ENCODE peak calls at places on chromosomes 6 and 20, in four cellular contexts. O is GM12878, M is K562, C is HL-60. X is an unnamed sample.

GRCh38 chr6:52534363-52534762 is 42.5 kb downstream of the TRAM2 start:
- DNase-seq in O (no peak), M (no peak), C (no peak), X (no peak)

GRCh38 chr6:17237246-17237645 is 43.9 kb upstream of the RBM24 start:
- DNase-seq in O (no peak), M (no peak), C (no peak), X (no peak)

GRCh38 chr20:48921883-48922867 is 664 bp downstream of the ARFGEF2 start:
- DNase-seq in O (no peak), M (no peak), C (peak), X (no peak)

GRCh38 chr6:27882624-27883023 is 29.6 kb downstream of the OR2B2 start:
- DNase-seq in O (no peak), M (no peak), C (no peak), X (no peak)

GRCh38 chr6:47126647-47127339 is 84.7 kb upstream of the ADGRF1 start:
- DNase-seq in O (no peak), M (peak), C (no peak), X (no peak)

GRCh38 chr6:168546173-168546572 is 105.2 kb downstream of the SMOC2 start:
- DNase-seq in O (no peak), M (no peak), C (no peak), X (no peak)

GRCh38 chr20:8151371-8151770 is 19.3 kb downstream of the PLCB1 start:
- DNase-seq in O (no peak), M (no peak), C (no peak), X (no peak)

GRCh38 chr6:110400208-110400607 is 15.2 kb downstream of the DDO start:
- DNase-seq in O (no peak), M (no peak), C (no peak), X (no peak)

GRCh38 chr6:24721461-24722215 is 2.7 kb upstream of the C6orf62 start:
- DNase-seq in O (no peak), M (no peak), C (no peak), X (no peak)

GRCh38 chr6:158819977-158820632 is 937 bp upstream of the EZR start:
- DNase-seq in O (no peak), M (peak), C (no peak), X (no peak)

GRCh38 chr6:157253017-157253416 is 70.3 kb downstream of the TMEM242 start:
- DNase-seq in O (no peak), M (no peak), C (no peak), X (no peak)

GRCh38 chr20:37897008-37897548 is 5.8 kb upstream of the VSTM2L start:
- DNase-seq in O (no peak), M (peak), C (no peak), X (no peak)

GRCh38 chr6:129865013-129865412 is 3.9 kb upstream of the TMEM244 start:
- DNase-seq in O (no peak), M (peak), C (no peak), X (no peak)

GRCh38 chr6:129863664-129864063 is 2.5 kb upstream of the TMEM244 start:
- DNase-seq in O (no peak), M (no peak), C (no peak), X (no peak)

GRCh38 chr6:129866256-129866655 is 5.1 kb upstream of the TMEM244 start:
- DNase-seq in O (no peak), M (no peak), C (no peak), X (no peak)

GRCh38 chr6:129871220-129871619 is 10.1 kb upstream of the TMEM244 start:
- DNase-seq in O (no peak), M (no peak), C (no peak), X (no peak)

GRCh38 chr6:129866688-129867087 is 5.6 kb upstream of the TMEM244 start:
- DNase-seq in O (no peak), M (no peak), C (no peak), X (no peak)
- TF ChIP-seq POLR2AphosphoS5 in O (no peak), M (no peak), C (no peak), X (no peak)

DNA sequence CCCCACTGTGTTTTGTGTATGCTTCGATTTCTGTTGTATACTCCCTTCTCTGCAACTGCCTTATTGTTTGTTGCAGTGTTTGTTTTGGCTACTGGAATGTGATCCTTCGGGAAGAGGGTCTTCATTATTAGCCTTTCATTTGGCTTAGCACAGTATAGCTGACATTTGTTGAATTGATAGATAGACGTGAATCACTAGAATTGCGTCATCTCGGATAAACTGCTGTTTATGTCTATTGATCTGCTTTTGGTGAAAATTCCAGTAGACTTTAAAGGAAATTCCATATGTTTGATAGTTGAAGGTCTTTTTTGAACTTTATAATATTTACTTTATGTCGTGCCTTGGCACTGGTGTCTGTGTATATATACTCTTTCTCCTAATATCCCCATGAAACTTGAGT is 189.9 kb upstream of the EYA4 start:
- DNase-seq in O (no peak), M (no peak), C (no peak), X (no peak)
- TF ChIP-seq SPI1 in O (no peak), M (no peak), C (no peak), X (no peak)

DNA sequence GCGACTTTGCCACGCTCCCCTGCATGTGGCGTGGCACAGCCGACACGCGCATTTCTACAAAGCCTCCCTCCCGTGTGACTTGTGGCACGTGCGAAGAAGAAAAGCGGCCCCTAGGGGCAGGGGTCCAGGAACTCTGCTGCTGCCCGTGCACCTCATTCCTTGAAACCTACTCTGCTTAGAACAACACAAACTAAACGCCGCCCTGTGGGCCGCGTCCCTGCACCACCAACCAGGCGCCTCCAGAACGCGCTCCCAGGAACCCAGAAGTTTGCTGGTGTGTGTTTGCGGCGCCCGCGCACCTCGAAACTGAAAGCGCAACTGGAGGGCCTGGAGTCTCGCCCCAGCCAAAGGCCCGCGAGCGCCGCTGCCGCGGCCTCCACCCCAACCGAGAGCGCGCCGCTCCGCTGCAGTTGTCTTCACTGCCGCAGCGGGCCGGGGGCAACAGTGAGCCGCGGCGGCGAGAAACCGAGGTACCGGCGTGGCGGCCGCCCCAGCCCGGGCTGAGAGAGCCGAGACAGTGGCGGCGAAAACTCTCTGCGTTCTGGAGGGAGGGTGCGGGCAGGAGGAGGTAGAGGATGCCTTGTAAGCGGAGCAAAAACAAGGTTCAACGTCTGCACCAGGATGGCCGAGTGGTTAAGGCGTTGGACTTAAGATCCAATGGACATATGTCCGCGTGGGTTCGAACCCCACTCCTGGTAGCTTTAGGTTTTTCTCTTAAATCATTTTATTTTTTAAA is 65.8 kb downstream of the STX11 start:
- DNase-seq in O (peak), M (peak), C (peak), X (peak)
- TF ChIP-seq POLR2AphosphoS5 in O (peak), M (no peak), C (peak), X (peak)

GRCh38 chr6:92408350-92408749 is 1011.0 kb downstream of the EPHA7 start:
- DNase-seq in O (no peak), M (no peak), C (no peak), X (no peak)
- TF ChIP-seq SPI1 in O (no peak), M (no peak), C (no peak), X (no peak)

GRCh38 chr6:56223995-56224394 is 23.4 kb downstream of the COL21A1 start:
- DNase-seq in O (no peak), M (no peak), C (no peak), X (no peak)
- TF ChIP-seq POLR2AphosphoS5 in O (no peak), M (no peak), C (no peak), X (no peak)

GRCh38 chr20:44856442-44856841 is 29.1 kb upstream of the YWHAB start:
- DNase-seq in O (no peak), M (no peak), C (no peak), X (no peak)
- TF ChIP-seq SPI1 in O (no peak), M (no peak), C (no peak), X (no peak)

GRCh38 chr6:111591901-111592461 is 13.7 kb downstream of the TRAF3IP2 start:
- DNase-seq in O (no peak), M (no peak), C (no peak), X (no peak)

GRCh38 chr6:111593516-111593824 is 12.2 kb downstream of the TRAF3IP2 start:
- DNase-seq in O (no peak), M (no peak), C (no peak), X (no peak)

GRCh38 chr6:111590209-111590955 is 15.3 kb downstream of the TRAF3IP2 start:
- DNase-seq in O (no peak), M (no peak), C (no peak), X (no peak)

GRCh38 chr6:111592726-111593515 is 12.8 kb downstream of the TRAF3IP2 start:
- DNase-seq in O (no peak), M (no peak), C (no peak), X (no peak)

GRCh38 chr6:111591370-111591900 is 14.2 kb downstream of the TRAF3IP2 start:
- DNase-seq in O (no peak), M (peak), C (peak), X (no peak)
- TF ChIP-seq POLR2AphosphoS5 in O (no peak), M (no peak), C (peak), X (no peak)